ENCODE peak calls at places on chromosomes 4 and X, in seven cellular contexts. U, T, Z, L, E, S and A are unnamed samples.

GRCh38 chrX:104195489-104196084 is 29.3 kb downstream of the FAM199X start:
- DNase-seq in U (peak; percentile 25), T (peak; percentile 22), Z (peak; percentile 54), L (peak; percentile 12), E (peak; percentile 36), S (no peak), A (peak; percentile 5)

GRCh38 chr4:69951602-69952001 is 13.9 kb downstream of the CSN2 start:
- DNase-seq in U (no peak), T (no peak), Z (no peak), L (no peak), E (no peak), S (no peak), A (no peak)

GRCh38 chrX:110853610-110854009 is 58.0 kb upstream of the CHRDL1 start:
- DNase-seq in U (no peak), T (peak; percentile 42), Z (peak; percentile 23), L (peak; percentile 6), E (peak; percentile 53), S (peak; percentile 10), A (no peak)

GRCh38 chr4:22962186-22962786 is 269.5 kb downstream of the GBA3 start:
- DNase-seq in U (peak; percentile 4), T (peak; percentile 23), Z (peak; percentile 44), L (peak; percentile 4), E (peak; percentile 57), S (no peak), A (no peak)

GRCh38 chrX:18491601-18492000 is 66.2 kb downstream of the CDKL5 start:
- DNase-seq in U (no peak), T (no peak), Z (no peak), L (no peak), E (no peak), S (no peak), A (no peak)

GRCh38 chr4:152815078-152815477 is 35.3 kb downstream of the ARFIP1 start:
- DNase-seq in U (no peak), T (no peak), Z (peak; percentile 46), L (no peak), E (no peak), S (peak; percentile 63), A (no peak)

GRCh38 chrX:81708506-81708905 is 506.6 kb downstream of the SH3BGRL start:
- DNase-seq in U (no peak), T (no peak), Z (no peak), L (no peak), E (no peak), S (no peak), A (no peak)

GRCh38 chr4:2915789-2916188 is 47.4 kb downstream of the NOP14 start:
- DNase-seq in U (no peak), T (no peak), Z (no peak), L (no peak), E (no peak), S (no peak), A (no peak)

GRCh38 chr4:1084796-1085403 is 28.5 kb downstream of the RNF212 start:
- DNase-seq in U (no peak), T (no peak), Z (no peak), L (no peak), E (no peak), S (no peak), A (no peak)

GRCh38 chr4:84855774-84856173 is 110.7 kb downstream of the WDFY3 start:
- DNase-seq in U (no peak), T (peak; percentile 20), Z (no peak), L (no peak), E (peak; percentile 18), S (no peak), A (no peak)

GRCh38 chrX:14673764-14674163 is 144.4 kb downstream of the GLRA2 start:
- DNase-seq in U (peak; percentile 91), T (peak; percentile 91), Z (no peak), L (no peak), E (no peak), S (peak; percentile 29), A (no peak)

GRCh38 chr4:31194823-31195222 is 474.7 kb downstream of the PCDH7 start:
- DNase-seq in U (no peak), T (no peak), Z (no peak), L (no peak), E (no peak), S (no peak), A (no peak)

DNA sequence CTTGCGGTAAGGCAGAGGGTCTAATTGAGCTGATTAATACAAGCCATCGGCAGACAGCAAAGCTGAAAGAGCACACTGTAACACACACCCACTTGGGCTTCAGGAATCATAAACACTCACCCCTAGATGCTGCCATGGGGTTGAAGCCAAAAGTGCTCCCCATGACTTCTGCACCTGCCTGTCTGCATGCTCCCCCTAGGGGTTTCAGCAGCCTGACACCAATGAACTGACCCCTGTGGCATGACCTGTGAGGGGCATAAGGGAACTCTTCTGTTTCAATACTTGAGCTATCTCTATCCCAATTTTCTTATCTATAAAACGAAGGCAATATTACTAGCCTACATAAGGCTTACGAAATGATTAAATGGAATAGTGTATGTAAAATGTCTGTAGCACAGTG is 23.0 kb upstream of the IL13RA2 start:
- DNase-seq in U (no peak), T (no peak), Z (no peak), L (no peak), E (no peak), S (no peak), A (no peak)
- H3K9ac ChIP-seq in U (no peak overlapping the region), T (no peak overlapping the region), Z (no peak overlapping the region), L (no peak overlapping the region), E (no peak overlapping the region), S (no peak overlapping the region), A (no peak overlapping the region)

GRCh38 chrX:360496-361150 is 26.1 kb downstream of the PPP2R3B start:
- DNase-seq in U (no peak), T (no peak), Z (no peak), L (no peak), E (no peak), S (no peak), A (no peak)
- H2AFZ ChIP-seq in U (no peak overlapping the region), T (no peak overlapping the region), Z (no peak overlapping the region), L (no peak overlapping the region), E (no peak overlapping the region), S (no peak overlapping the region), A (no peak overlapping the region)

DNA sequence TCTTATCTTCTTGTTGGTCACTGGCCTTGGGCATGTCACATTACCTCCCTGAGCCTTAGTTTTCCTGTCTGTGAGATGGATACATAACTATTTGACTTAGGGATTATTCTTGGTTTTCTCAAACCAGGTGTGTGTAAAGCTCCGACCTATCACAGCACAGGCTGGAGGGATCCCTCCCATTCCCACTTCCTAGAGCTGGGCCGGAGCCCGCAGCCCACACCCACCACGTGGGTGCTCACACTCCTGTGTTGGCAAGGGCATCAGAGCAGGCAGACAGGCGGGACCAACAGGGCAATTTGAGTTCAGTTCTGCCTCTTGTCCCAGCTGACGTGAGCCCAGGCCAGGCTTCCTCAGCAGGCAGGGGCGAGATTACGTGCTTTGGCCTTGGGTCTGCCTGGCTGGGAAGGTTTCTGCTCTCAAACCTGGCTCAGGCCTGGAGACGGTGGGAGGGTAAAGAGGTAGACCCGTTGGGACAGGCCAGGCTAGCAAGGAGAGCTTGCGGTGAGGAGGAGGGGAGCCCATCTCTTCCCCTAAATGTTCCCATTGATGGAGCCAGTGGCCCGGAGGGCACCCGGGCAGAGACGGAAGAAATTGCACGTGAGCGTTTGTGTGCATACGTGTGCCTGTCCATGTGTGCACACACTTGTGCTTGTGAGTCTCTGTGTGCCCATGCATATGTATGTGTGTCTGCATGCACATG is 734 bp upstream of the SH3TC1 start:
- DNase-seq in U (no peak), T (peak; percentile 78), Z (no peak), L (no peak), E (no peak), S (peak; percentile 61), A (no peak)
- H3K9ac ChIP-seq in U (no peak overlapping the region), T (no peak overlapping the region), Z (no peak overlapping the region), L (no peak overlapping the region), E (no peak overlapping the region), S (no peak overlapping the region), A (peak overlapping the region; percentile 86)

GRCh38 chrX:129511689-129512088 is 11.6 kb downstream of the SMARCA1 start:
- DNase-seq in U (no peak), T (no peak), Z (no peak), L (no peak), E (no peak), S (no peak), A (no peak)

GRCh38 chrX:129512409-129512808 is 10.9 kb downstream of the SMARCA1 start:
- DNase-seq in U (no peak), T (no peak), Z (peak; percentile 9), L (no peak), E (no peak), S (no peak), A (no peak)

GRCh38 chrX:129520151-129520550 is 3.1 kb downstream of the SMARCA1 start:
- DNase-seq in U (no peak), T (no peak), Z (no peak), L (no peak), E (no peak), S (no peak), A (no peak)

GRCh38 chrX:129516402-129516801 is 6.9 kb downstream of the SMARCA1 start:
- DNase-seq in U (no peak), T (no peak), Z (no peak), L (no peak), E (no peak), S (no peak), A (no peak)
- H2AFZ ChIP-seq in U (no peak overlapping the region), T (no peak overlapping the region), Z (no peak overlapping the region), L (no peak overlapping the region), E (no peak overlapping the region), S (no peak overlapping the region), A (no peak overlapping the region)

DNA sequence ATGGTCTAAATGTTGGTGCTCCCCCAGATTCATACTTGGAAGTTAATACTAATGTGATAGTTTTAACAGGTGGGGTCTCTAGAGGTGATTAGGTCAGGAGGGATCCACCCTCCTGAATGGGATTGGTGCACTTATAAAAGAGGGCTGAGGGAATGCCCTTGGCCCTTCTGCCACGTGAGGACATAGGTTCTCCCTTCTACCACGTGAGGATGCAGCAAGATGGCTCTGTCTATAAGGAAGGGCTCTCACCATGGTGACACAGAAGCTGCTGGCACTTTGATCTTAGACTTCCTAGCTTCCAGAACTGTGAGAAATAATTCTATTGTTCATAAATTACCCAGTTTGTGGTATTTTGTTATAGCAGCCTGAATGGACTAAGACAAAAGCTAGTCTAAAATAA is 1.1 kb downstream of the AADAT start:
- DNase-seq in U (no peak), T (no peak), Z (no peak), L (no peak), E (no peak), S (no peak), A (no peak)
- H3K9ac ChIP-seq in U (no peak overlapping the region), T (no peak overlapping the region), Z (no peak overlapping the region), L (no peak overlapping the region), E (no peak overlapping the region), S (no peak overlapping the region), A (no peak overlapping the region)